ENCODE peak calls at places on chromosome 6, in six cellular contexts. V, J, K, A, Z and E are unnamed samples.

GRCh38 chr6:65760285-65760684 is 53.3 kb upstream of the EYS start:
- DNase-seq in V (peak; percentile 26), J (peak; percentile 8), K (no peak), A (no peak), Z (no peak), E (no peak)

GRCh38 chr6:131061771-131062160 is 1.3 kb downstream of the EPB41L2 start:
- DNase-seq in V (no peak), J (no peak), K (no peak), A (no peak), Z (peak; percentile 17), E (no peak)

GRCh38 chr6:138546733-138547185 is 47.5 kb upstream of the NHSL1 start:
- DNase-seq in V (no peak), J (no peak), K (no peak), A (no peak), Z (peak; percentile 15), E (peak; percentile 0)

GRCh38 chr6:85382541-85382940 is 67.3 kb upstream of the NT5E start:
- DNase-seq in V (no peak), J (no peak), K (no peak), A (no peak), Z (no peak), E (no peak)

GRCh38 chr6:157469378-157469777 is 88.4 kb downstream of the ZDHHC14 start:
- DNase-seq in V (no peak), J (no peak), K (no peak), A (no peak), Z (no peak), E (no peak)

GRCh38 chr6:400815-401214 is 9.3 kb downstream of the IRF4 start:
- DNase-seq in V (no peak), J (no peak), K (no peak), A (no peak), Z (no peak), E (no peak)

GRCh38 chr6:30615219-30615957 is 1.7 kb downstream of the PPP1R10 start:
- DNase-seq in V (peak; percentile 53), J (no peak), K (peak; percentile 53), A (no peak), Z (peak; percentile 63), E (no peak)

GRCh38 chr6:51841656-51842055 is 245.8 kb downstream of the PKHD1 start:
- DNase-seq in V (no peak), J (no peak), K (no peak), A (no peak), Z (no peak), E (no peak)

GRCh38 chr6:107870379-107870778 is 46.3 kb upstream of the SCML4 start:
- DNase-seq in V (peak; percentile 26), J (no peak), K (no peak), A (no peak), Z (no peak), E (no peak)

GRCh38 chr6:136113736-136114173 is 136.4 kb downstream of the MTFR2 start:
- DNase-seq in V (peak; percentile 70), J (no peak), K (peak; percentile 95), A (no peak), Z (peak; percentile 78), E (no peak)

GRCh38 chr6:89553446-89553845 is 85.1 kb downstream of the LYRM2 start:
- DNase-seq in V (no peak), J (no peak), K (no peak), A (no peak), Z (no peak), E (no peak)

GRCh38 chr6:159982726-159983506 is 14.0 kb downstream of the IGF2R start:
- DNase-seq in V (no peak), J (no peak), K (no peak), A (no peak), Z (peak; percentile 85), E (no peak)

GRCh38 chr6:31114540-31114876 is at the start of gene PSORS1C1:
- DNase-seq in V (peak; percentile 85), J (peak; percentile 72), K (no peak), A (no peak), Z (no peak), E (no peak)